ENCODE peak calls at places on chromosome 3, in nine cellular contexts. P, S, K, U, Q, M, C, R and I are unnamed samples.

GRCh38 chr3:111159391-111159790 is 87.8 kb downstream of the NECTIN3 start:
- DNase-seq in K (no peak), S (no peak), C (no peak), R (no peak), Q (no peak), P (no peak), M (no peak), U (no peak), I (no peak)

GRCh38 chr3:24773798-24774197 is 279.1 kb upstream of the THRB start:
- DNase-seq in P (no peak), R (peak), Q (peak), U (peak), C (peak), M (peak), S (peak), K (peak), I (peak)

GRCh38 chr3:18447720-18448119 is 22.6 kb upstream of the SATB1 start:
- DNase-seq in R (no peak), C (no peak), P (no peak), U (no peak), M (no peak), S (no peak), Q (no peak), K (no peak), I (no peak)

GRCh38 chr3:100709840-100710235 is 544 bp downstream of the TFG start:
- DNase-seq in U (no peak), Q (no peak), P (peak), R (peak), K (peak), C (no peak), S (no peak), M (peak), I (peak)

GRCh38 chr3:157544501-157545139 is 41.4 kb upstream of the VEPH1 start:
- DNase-seq in R (no peak), U (no peak), P (no peak), C (no peak), S (no peak), M (no peak), Q (no peak), K (no peak), I (no peak)

GRCh38 chr3:6994081-6994668 is 133.3 kb downstream of the GRM7 start:
- DNase-seq in C (peak), P (no peak), Q (no peak), S (no peak), M (peak), R (no peak), K (no peak), U (peak), I (no peak)

GRCh38 chr3:58161435-58162398 is 49.1 kb downstream of the DNASE1L3 start:
- DNase-seq in U (peak), R (peak), K (no peak), C (peak), Q (no peak), M (no peak), P (no peak), S (no peak), I (peak)

GRCh38 chr3:26099692-26100091 is 309.8 kb downstream of the OXSM start:
- DNase-seq in P (no peak), S (no peak), Q (no peak), K (no peak), R (no peak), U (no peak), M (no peak), C (no peak), I (no peak)

GRCh38 chr3:72892081-72892763 is 4.4 kb downstream of the GXYLT2 start:
- DNase-seq in C (no peak), Q (peak), K (no peak), M (no peak), P (no peak), U (no peak), R (peak), S (no peak), I (peak)

GRCh38 chr3:41169038-41169437 is 30.3 kb upstream of the CTNNB1 start:
- DNase-seq in C (no peak), R (no peak), K (no peak), S (no peak), U (no peak), M (no peak), Q (no peak), P (no peak), I (no peak)

GRCh38 chr3:70358978-70359580 is 46.6 kb upstream of the MDFIC2 start:
- DNase-seq in K (no peak), U (peak), R (no peak), P (no peak), M (peak), S (no peak), C (peak), Q (peak), I (no peak)

GRCh38 chr3:196150481-196150880 is 60.7 kb downstream of the ZDHHC19 start:
- DNase-seq in R (no peak), C (no peak), K (no peak), M (no peak), U (no peak), Q (no peak), P (no peak), S (no peak), I (no peak)

GRCh38 chr3:127640031-127640355 is 11.0 kb downstream of the PODXL2 start:
- DNase-seq in M (no peak), K (no peak), R (no peak), C (no peak), Q (no peak), U (no peak), P (no peak), S (no peak), I (peak)

GRCh38 chr3:16085410-16085809 is 89.1 kb upstream of the GALNT15 start:
- DNase-seq in S (no peak), P (no peak), U (no peak), K (no peak), M (no peak), Q (no peak), C (no peak), R (no peak), I (no peak)

GRCh38 chr3:108623504-108623903 is 34.0 kb downstream of the DZIP3 start:
- DNase-seq in R (no peak), M (no peak), P (peak), C (no peak), Q (no peak), S (no peak), K (no peak), U (no peak), I (no peak)

GRCh38 chr3:33139996-33140395 is 26.2 kb downstream of the CRTAP start:
- DNase-seq in Q (no peak), S (no peak), M (no peak), R (no peak), K (no peak), U (no peak), C (no peak), P (no peak), I (no peak)

GRCh38 chr3:40008796-40009195 is 199.4 kb downstream of the MYRIP start:
- DNase-seq in Q (no peak), S (no peak), K (no peak), C (no peak), M (no peak), U (no peak), R (no peak), P (no peak), I (no peak)

GRCh38 chr3:115633467-115633866 is 10.2 kb downstream of the GAP43 start:
- DNase-seq in C (no peak), M (no peak), K (no peak), U (no peak), P (no peak), Q (no peak), S (no peak), R (no peak), I (no peak)

GRCh38 chr3:186162221-186162620 is 53.3 kb upstream of the ETV5 start:
- DNase-seq in C (no peak), Q (no peak), K (no peak), R (no peak), S (peak), U (no peak), M (no peak), P (no peak), I (no peak)

GRCh38 chr3:125087768-125088391 is 32.1 kb upstream of the HEG1 start:
- DNase-seq in P (no peak), S (no peak), C (no peak), U (no peak), R (no peak), M (no peak), K (no peak), Q (no peak), I (no peak)

GRCh38 chr3:99919694-99920093 is 102.0 kb downstream of the CMSS1 start:
- DNase-seq in Q (no peak), C (peak), R (no peak), M (no peak), K (no peak), U (no peak), S (no peak), P (no peak), I (no peak)

GRCh38 chr3:43779850-43780249 is 89.1 kb downstream of the ABHD5 start:
- DNase-seq in M (no peak), K (peak), Q (no peak), S (no peak), C (no peak), U (no peak), P (no peak), R (no peak), I (no peak)

GRCh38 chr3:8996681-8997121 is 33.4 kb upstream of the RAD18 start:
- DNase-seq in S (no peak), Q (peak), U (no peak), C (peak), P (peak), M (no peak), R (no peak), K (no peak), I (peak)

GRCh38 chr3:156474560-156475389 is 80.1 kb downstream of the SSR3 start:
- DNase-seq in R (no peak), C (no peak), S (no peak), Q (no peak), K (no peak), M (no peak), P (no peak), U (no peak), I (no peak)

GRCh38 chr3:132342183-132342582 is 25.0 kb downstream of the ACP3 start:
- DNase-seq in U (no peak), S (no peak), K (no peak), P (no peak), Q (no peak), M (no peak), R (no peak), C (no peak), I (no peak)

GRCh38 chr3:194711913-194712312 is 26.2 kb downstream of the FAM43A start:
- DNase-seq in S (no peak), M (no peak), R (no peak), P (no peak), C (peak), U (peak), Q (peak), K (no peak), I (no peak)

GRCh38 chr3:141306922-141307321 is 61.4 kb upstream of the ZBTB38 start:
- DNase-seq in K (no peak), M (no peak), P (no peak), U (no peak), S (no peak), Q (no peak), R (no peak), C (no peak), I (no peak)

GRCh38 chr3:141303481-141304223 is 64.7 kb upstream of the ZBTB38 start:
- DNase-seq in M (peak), K (peak), Q (peak), S (peak), C (peak), P (no peak), R (peak), U (peak), I (no peak)

GRCh38 chr3:141305436-141305835 is 62.9 kb upstream of the ZBTB38 start:
- DNase-seq in S (no peak), M (no peak), R (no peak), C (peak), K (no peak), Q (peak), U (no peak), P (no peak), I (no peak)

GRCh38 chr3:141306276-141306675 is 62.0 kb upstream of the ZBTB38 start:
- DNase-seq in S (no peak), C (no peak), P (no peak), U (no peak), M (no peak), Q (no peak), R (no peak), K (no peak), I (no peak)

GRCh38 chr3:141302364-141303141 is 65.8 kb upstream of the ZBTB38 start:
- DNase-seq in K (no peak), R (no peak), M (no peak), C (no peak), U (no peak), Q (no peak), S (no peak), P (no peak), I (no peak)
- TF ChIP-seq CTCF in K (no peak), R (no peak), M (no peak), C (no peak), U (no peak), Q (peak), S (no peak), P (no peak), I (no peak)

GRCh38 chr3:59680916-59681315 is 631.1 kb upstream of the CFAP20DC start:
- DNase-seq in K (no peak), M (no peak), S (no peak), Q (no peak), R (no peak), C (no peak), P (no peak), U (no peak), I (no peak)

GRCh38 chr3:59678042-59678707 is 628.4 kb upstream of the CFAP20DC start:
- DNase-seq in P (no peak), Q (no peak), U (no peak), S (no peak), R (no peak), M (no peak), C (no peak), K (no peak), I (no peak)

GRCh38 chr3:59675495-59675894 is 625.7 kb upstream of the CFAP20DC start:
- DNase-seq in M (no peak), Q (no peak), R (no peak), P (no peak), K (no peak), U (no peak), C (no peak), S (no peak), I (no peak)
- TF ChIP-seq POLR2AphosphoS5 in M (no peak), Q (no peak), R (no peak), P (no peak), K (no peak), U (no peak), C (no peak), S (no peak), I (no peak)

GRCh38 chr3:14805946-14806537 is 12.7 kb upstream of the FGD5 start:
- DNase-seq in M (no peak), S (no peak), Q (no peak), K (no peak), U (no peak), C (no peak), R (no peak), P (peak), I (no peak)
- TF ChIP-seq CTCF in M (no peak), S (no peak), Q (no peak), K (no peak), U (no peak), C (no peak), R (no peak), P (no peak), I (no peak)

DNA sequence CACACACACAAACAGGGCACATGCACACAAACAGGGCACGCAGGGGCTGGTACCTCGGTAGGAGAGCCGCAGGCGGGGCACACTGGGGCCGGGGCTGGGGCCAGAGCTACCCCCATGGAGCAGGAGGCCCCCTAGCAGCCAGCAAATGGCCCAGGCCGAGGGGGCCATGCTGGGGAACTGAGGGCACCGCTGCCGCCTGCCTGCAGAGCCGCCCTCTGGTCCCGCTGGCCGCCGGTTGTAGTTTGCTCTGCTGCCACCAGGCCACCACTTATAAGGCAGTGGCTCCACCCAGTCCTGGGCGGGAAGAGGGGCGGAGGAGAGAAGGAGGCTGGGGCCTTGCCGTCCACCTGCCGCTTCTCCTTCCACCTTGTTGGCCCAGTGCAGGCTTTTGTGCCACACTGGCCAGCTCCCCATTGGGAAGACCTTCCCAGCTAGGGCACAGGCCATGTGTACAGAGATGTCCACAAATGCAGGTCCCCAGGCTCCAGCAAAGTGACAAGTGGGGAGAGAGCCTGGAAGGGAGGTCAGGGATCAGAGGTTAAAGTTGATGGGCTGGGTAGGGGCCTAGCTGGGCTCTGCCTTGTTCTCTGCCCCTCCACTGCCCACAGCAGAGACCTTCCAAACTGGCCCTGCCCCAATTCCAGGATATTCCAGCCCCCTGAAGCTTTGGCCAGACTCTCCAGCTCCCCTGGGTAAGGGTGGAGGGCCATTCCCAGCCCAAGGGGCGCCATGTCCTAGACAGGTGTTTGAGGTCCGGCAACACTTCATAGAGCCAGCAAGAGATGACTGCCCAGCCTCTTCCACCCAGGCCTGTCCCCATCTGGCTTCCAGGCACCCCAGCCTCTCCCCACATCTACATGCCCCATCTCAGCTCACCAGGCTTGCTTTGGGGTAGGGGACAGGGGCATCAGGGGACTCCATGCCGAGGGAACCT is at the start of gene SEMA3G:
- DNase-seq in K (peak), Q (peak), U (peak), M (peak), R (peak), S (peak), C (peak), P (peak), I (peak)
- TF ChIP-seq POLR2AphosphoS5 in K (peak), Q (peak), U (peak), M (no peak), R (peak), S (peak), C (peak), P (peak), I (no peak)

DNA sequence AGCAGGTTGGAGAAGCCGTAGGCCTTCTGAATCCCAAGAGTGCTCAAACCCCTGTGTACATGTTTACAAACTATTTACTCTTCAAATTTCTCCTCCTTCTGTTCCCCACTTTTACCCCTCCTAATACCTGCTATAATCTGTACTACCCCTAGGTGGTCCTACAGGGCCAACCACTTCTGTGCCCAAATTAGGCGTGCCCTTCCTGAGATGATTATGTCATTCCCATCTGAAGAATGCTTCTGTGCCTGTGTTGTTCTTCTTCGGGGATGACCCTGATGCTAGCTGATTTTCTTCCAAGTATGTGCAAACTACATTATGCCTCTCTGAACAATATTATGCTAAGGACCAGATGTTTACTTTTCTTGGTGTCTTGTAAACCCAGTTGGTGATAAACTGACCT is 20.5 kb downstream of the RBP2 start:
- DNase-seq in R (no peak), K (no peak), U (no peak), S (no peak), C (no peak), Q (no peak), P (no peak), M (peak), I (no peak)
- TF ChIP-seq CTCF in R (no peak), K (peak), U (peak), S (no peak), C (no peak), Q (no peak), P (no peak), M (peak), I (no peak)

GRCh38 chr3:129718201-129718600 is 111.7 kb upstream of the PLXND1 start:
- DNase-seq in S (no peak), Q (no peak), C (no peak), R (no peak), U (no peak), P (no peak), M (no peak), K (no peak), I (no peak)

GRCh38 chr3:129727707-129728106 is 121.2 kb upstream of the PLXND1 start:
- DNase-seq in U (no peak), P (no peak), R (no peak), K (no peak), Q (no peak), S (no peak), C (no peak), M (no peak), I (no peak)

GRCh38 chr3:129722527-129722926 is 116.1 kb upstream of the PLXND1 start:
- DNase-seq in C (no peak), U (no peak), Q (no peak), R (no peak), K (no peak), S (no peak), M (no peak), P (no peak), I (no peak)

DNA sequence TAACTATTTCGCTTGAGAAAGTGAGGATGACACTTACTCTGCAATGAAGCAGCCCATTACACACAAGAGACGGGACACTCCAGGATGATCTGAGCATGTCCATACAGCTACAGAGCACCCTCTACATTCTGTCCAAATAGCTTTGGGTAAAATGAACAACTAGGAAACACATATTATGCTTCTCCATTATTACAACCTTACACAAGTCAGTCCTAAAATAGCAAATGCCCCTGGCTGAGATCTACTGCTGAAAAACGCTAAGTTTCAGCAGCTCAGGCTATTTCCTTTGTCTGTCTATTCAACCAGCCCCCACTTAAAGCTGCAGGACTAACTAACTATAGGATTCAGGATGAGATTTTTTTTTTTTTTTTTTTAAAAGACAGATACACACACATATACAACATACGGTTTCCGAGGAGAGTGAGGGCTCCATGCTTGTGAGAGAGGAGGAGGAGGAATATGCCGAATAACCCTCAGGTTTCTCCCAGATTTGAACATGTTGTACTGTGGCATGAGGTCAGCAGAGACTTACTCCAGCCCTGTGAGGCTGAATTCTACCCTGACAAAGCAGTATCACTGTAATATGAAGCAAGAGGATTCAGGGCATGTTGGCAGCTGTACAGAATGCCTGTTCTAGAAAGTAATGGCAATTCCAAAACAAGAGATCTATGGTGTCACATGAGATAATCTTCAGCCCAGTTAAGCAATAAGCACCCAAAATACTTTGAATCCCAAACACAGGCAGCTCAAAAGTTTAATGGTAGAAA is 117.3 kb upstream of the PLXND1 start:
- DNase-seq in P (no peak), R (peak), K (no peak), M (no peak), C (peak), U (no peak), Q (no peak), S (no peak), I (peak)
- TF ChIP-seq POLR2AphosphoS5 in P (peak), R (peak), K (no peak), M (no peak), C (no peak), U (no peak), Q (no peak), S (no peak), I (peak)

GRCh38 chr3:183069086-183069485 is 30.2 kb downstream of the MCCC1 start:
- DNase-seq in P (no peak), R (no peak), S (no peak), K (no peak), C (no peak), U (no peak), M (no peak), Q (no peak), I (no peak)

GRCh38 chr3:183061431-183062172 is 37.7 kb downstream of the MCCC1 start:
- DNase-seq in Q (no peak), C (no peak), M (no peak), R (no peak), K (no peak), P (no peak), U (no peak), S (no peak), I (no peak)

GRCh38 chr3:183064475-183064874 is 34.8 kb downstream of the MCCC1 start:
- DNase-seq in S (no peak), K (peak), M (peak), P (no peak), R (no peak), Q (no peak), C (no peak), U (no peak), I (no peak)
- TF ChIP-seq CTCF in S (no peak), K (peak), M (no peak), P (no peak), R (no peak), Q (no peak), C (no peak), U (no peak), I (no peak)